ENCODE peak calls at places on chromosomes 6 and 20, in four cellular contexts. O is psoas muscle, C is choroid plexus epithelial cell, L is PC-3. G is an unnamed sample.

GRCh38 chr6:40841721-40842120 is 197.3 kb downstream of the UNC5CL start:
- DNase-seq in C (no peak), L (no peak), O (no peak), G (no peak)

GRCh38 chr20:6665161-6665560 is 102.3 kb upstream of the BMP2 start:
- DNase-seq in C (peak; percentile 17), L (no peak), O (no peak), G (no peak)

GRCh38 chr6:132333639-132334516 is 67.4 kb downstream of the MOXD1 start:
- DNase-seq in O (peak; percentile 20), L (peak; percentile 88), C (peak; percentile 87), G (peak; percentile 82)

GRCh38 chr20:47295921-47296426 is 60.5 kb downstream of the ZMYND8 start:
- DNase-seq in L (peak; percentile 16), O (no peak), C (no peak), G (peak; percentile 73)

GRCh38 chr6:112337209-112337638 is 9.9 kb upstream of the RFPL4B start:
- DNase-seq in O (peak; percentile 31), C (peak; percentile 89), L (peak; percentile 72), G (peak; percentile 89)

GRCh38 chr6:7763896-7764295 is 38.0 kb downstream of the BMP6 start:
- DNase-seq in C (no peak), L (no peak), O (no peak), G (no peak)

GRCh38 chr20:4835244-4836177 is 113.8 kb downstream of the PRND start:
- DNase-seq in O (peak; percentile 47), L (no peak), C (peak; percentile 75), G (peak; percentile 86)

GRCh38 chr6:85455627-85456026 is 5.7 kb downstream of the NT5E start:
- DNase-seq in C (no peak), O (no peak), L (no peak), G (no peak)

GRCh38 chr20:58907481-58908137 is 55.1 kb downstream of the GNAS start:
- DNase-seq in L (peak; percentile 29), O (peak; percentile 85), C (peak; percentile 100), G (peak; percentile 99)

GRCh38 chr20:62765432-62766070 is 30.7 kb upstream of the MRGBP start:
- DNase-seq in L (no peak), O (peak; percentile 8), C (no peak), G (no peak)

GRCh38 chr6:20608905-20609304 is 74.6 kb downstream of the CDKAL1 start:
- DNase-seq in O (no peak), L (no peak), C (no peak), G (no peak)

GRCh38 chr6:36362551-36363389 is 24.7 kb downstream of the ETV7 start:
- DNase-seq in L (no peak), C (no peak), O (no peak), G (peak; percentile 21)

GRCh38 chr20:5845686-5846651 is 95.8 kb downstream of the SHLD1 start:
- DNase-seq in C (peak; percentile 76), L (no peak), O (no peak), G (peak; percentile 74)

GRCh38 chr6:17987576-17988421 is at the start of gene KIF13A:
- DNase-seq in O (peak; percentile 75), L (peak; percentile 71), C (peak; percentile 57), G (peak; percentile 63)

GRCh38 chr6:91082311-91082803 is 495.5 kb upstream of the MAP3K7 start:
- DNase-seq in O (no peak), C (peak; percentile 78), L (peak; percentile 19), G (peak; percentile 10)

GRCh38 chr6:151509048-151509447 is 15.2 kb downstream of the CCDC170 start:
- DNase-seq in C (no peak), O (no peak), L (no peak), G (no peak)

GRCh38 chr6:187252-187840 is 104.9 kb upstream of the DUSP22 start:
- DNase-seq in O (no peak), C (no peak), L (no peak), G (no peak)

GRCh38 chr20:61350500-61351250 is 98.6 kb downstream of the CDH4 start:
- DNase-seq in O (no peak), L (no peak), C (no peak), G (no peak)
- TF ChIP-seq CTCF in O (no peak), L (no peak), C (peak; percentile 19), G (no peak)

GRCh38 chr20:54980321-54980960 is 505.0 kb downstream of the DOK5 start:
- DNase-seq in O (no peak), L (peak; percentile 44), C (peak; percentile 0), G (no peak)
- TF ChIP-seq CTCF in O (peak; percentile 32), L (peak; percentile 64), C (no peak), G (no peak)

DNA sequence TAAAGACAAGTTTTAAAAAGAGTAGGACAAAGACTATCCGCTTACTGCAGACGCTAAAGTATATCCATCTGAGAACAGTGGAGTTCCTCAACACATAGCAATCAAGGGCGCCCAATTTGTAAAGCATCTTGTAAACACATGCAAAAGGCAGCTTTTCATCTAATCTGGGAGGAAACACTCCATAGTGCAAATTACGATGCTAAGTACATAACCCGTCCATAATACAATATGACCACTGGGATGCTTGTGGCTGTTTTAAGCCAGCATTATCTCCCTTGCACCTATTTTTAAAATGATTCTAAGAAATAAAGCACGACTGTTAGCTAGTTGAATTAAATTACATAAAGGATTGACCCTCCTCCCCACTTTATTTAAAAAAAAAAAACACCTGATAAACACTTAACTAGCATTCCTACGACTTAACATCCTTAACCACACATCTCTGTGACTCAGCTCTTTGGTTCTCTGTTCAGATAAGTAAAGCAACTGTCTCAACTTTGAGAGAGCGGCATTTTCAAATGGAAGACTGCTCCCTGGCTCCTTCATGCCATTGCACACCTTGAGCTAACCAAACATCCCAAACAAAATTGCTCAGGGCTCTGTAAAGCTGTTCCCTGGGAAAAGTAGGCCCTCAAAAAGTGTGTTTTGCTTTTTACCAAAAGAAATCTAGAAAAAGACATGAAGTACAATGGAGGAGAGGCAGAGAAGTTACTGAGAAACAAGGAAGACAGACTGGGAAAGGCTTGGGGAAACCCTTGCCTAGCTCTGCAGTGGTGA is 14.2 kb downstream of the SLC22A23 start:
- DNase-seq in L (peak; percentile 71), C (peak; percentile 82), O (no peak), G (peak; percentile 67)
- TF ChIP-seq CTCF in L (no peak), C (no peak), O (no peak), G (no peak)

DNA sequence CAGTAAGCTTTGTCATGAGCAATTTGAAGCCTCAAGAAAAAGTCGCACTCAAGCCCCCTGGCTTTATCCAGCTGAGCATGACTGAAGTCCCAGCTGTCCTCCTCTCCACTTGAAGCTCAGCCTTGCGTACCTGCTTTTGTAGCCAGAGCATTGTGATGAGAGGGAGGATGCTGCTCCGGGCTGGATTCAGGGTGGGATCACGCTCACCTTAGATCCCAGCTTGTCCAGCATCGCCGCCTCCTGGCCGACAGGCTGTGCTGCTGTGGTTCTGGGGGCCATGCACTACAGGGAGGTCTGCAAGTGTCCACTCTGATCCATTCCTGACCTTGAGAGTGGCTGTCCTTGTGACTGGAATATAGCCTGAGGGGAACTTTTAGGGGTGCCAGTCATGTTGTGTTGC is 495.6 kb downstream of the CDH26 start:
- DNase-seq in O (no peak), C (no peak), L (no peak), G (no peak)
- TF ChIP-seq CTCF in O (no peak), C (no peak), L (no peak), G (no peak)

DNA sequence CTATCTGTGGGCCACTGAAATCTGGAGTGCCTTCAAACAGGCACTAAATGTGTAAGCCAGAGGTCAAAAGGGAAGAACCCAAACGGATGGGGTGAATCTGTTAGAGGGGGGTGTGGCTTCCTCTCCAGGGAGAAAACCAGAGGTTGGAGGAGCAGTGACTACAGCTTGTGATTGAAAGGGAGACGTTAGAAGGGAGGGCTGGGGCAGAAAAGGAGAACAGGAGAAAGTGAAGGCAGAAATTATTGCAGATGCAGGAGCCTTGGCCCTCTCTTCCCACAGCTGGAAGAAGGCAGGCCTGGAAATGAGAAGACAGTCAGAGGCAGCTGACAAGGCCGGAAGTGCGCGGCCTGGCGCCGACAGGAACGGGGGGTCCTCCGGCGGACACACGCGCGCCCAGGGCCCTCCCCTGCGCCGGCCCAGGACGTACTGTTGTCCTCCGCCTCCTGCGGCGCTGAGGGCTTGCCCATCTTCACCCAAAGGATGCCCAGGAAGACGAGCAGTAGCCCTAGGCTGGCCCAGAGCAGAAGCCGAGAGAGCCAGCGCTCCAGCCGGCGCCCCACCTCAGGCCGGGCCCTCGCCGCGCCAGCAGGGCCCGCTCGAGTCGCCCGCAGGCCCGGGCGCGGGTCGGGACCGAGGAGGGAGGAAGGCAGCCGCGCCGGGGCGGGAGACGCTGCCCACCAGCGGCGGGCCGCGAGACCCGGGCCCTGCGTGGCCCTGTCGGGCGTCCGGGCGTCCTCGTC is 806 bp downstream of the LEMD2 start:
- DNase-seq in O (peak; percentile 86), C (peak; percentile 92), L (peak; percentile 56), G (peak; percentile 84)
- TF ChIP-seq CTCF in O (no peak), C (no peak), L (no peak), G (no peak)

DNA sequence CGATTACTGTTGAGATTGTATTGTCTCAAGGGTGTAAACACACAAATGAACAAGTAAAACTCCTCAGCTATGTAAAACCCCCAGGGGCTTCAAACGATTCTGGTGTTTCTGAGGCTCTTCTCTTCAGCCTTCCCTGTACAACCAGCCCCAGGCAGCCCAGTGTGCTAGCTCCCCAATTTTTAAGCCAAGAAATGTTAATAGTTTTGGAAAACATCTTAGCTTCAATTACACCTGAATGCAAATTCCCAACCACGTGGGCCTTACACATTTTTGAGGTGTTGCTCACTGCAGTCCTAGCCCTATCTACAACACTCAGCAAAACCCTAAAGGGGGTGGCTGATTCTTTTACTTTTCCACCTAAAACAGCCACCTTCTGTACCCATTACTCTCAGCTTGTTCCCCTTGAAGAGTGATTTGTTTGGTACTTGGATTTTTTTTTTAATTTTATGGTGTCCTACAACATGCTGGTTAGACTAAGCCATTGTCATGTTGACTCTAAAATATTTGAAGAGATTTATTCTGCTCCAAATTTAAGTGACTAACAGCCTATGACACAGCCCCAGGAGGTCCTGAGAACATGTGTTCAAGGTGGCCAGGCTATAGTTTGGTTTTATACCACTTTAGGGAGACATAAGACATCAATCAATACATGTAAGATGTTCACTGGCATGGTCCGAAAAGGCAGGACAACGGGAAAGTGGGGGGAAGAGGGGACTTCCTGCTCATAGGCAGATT is 48.7 kb downstream of the ADAT2 start:
- DNase-seq in C (no peak), O (no peak), L (peak; percentile 12), G (no peak)
- TF ChIP-seq CTCF in C (no peak), O (no peak), L (no peak), G (no peak)

G was measured in fibroblast of pulmonary artery.